ENCODE peak calls at places on chromosomes 1 and 21, in seven cellular contexts. K is OCI-LY7, P is MM.1S, C is PC-3, U is HCT116, F is neural progenitor cell, M is GM23248. Z is an unnamed sample.

GRCh38 chr1:167339405-167339804 is 118.7 kb downstream of the POU2F1 start:
- DNase-seq in K (no peak), P (no peak), C (no peak), U (no peak), F (no peak), M (no peak), Z (no peak)

GRCh38 chr1:166479052-166479631 is 312.3 kb upstream of the FAM78B start:
- DNase-seq in K (peak), P (peak), C (peak), U (peak), F (peak), M (peak), Z (peak)

GRCh38 chr1:225973158-225973557 is 26.0 kb downstream of the SDE2 start:
- DNase-seq in K (no peak), P (no peak), C (peak), U (no peak), F (no peak), M (no peak), Z (no peak)

GRCh38 chr1:42055061-42055460 is 98.1 kb upstream of the GUCA2B start:
- DNase-seq in K (no peak), P (no peak), C (no peak), U (no peak), F (no peak), M (no peak), Z (no peak)

GRCh38 chr1:47407481-47407880 is 8.6 kb upstream of the FOXE3 start:
- DNase-seq in K (no peak), P (no peak), C (no peak), U (no peak), F (no peak), M (peak), Z (no peak)

GRCh38 chr1:3907031-3907534 is 7.0 kb upstream of the C1orf174 start:
- DNase-seq in K (peak), P (no peak), C (peak), U (no peak), F (peak), M (no peak), Z (peak)

GRCh38 chr21:26918318-26919065 is 48.4 kb downstream of the ADAMTS5 start:
- DNase-seq in K (no peak), P (no peak), C (peak), U (no peak), F (no peak), M (peak), Z (no peak)

GRCh38 chr1:21451981-21452411 is 12.1 kb downstream of the NBPF3 start:
- DNase-seq in K (no peak), P (no peak), C (peak), U (no peak), F (no peak), M (peak), Z (no peak)

GRCh38 chr1:226635456-226635941 is 86.9 kb downstream of the STUM start:
- DNase-seq in K (no peak), P (peak), C (peak), U (no peak), F (no peak), M (no peak), Z (no peak)

GRCh38 chr1:74952786-74953185 is 181.4 kb upstream of the LHX8 start:
- DNase-seq in K (no peak), P (no peak), C (no peak), U (no peak), F (peak), M (no peak), Z (no peak)

GRCh38 chr1:153515504-153516394 is 20.0 kb downstream of the S100A6 start:
- DNase-seq in K (no peak), P (no peak), C (peak), U (no peak), F (no peak), M (no peak), Z (no peak)
- H3K27ac ChIP-seq in K (no peak), P (no peak), C (peak), U (peak), F (no peak), M (no peak), Z (no peak)

GRCh38 chr1:154758346-154758745 is 111.7 kb downstream of the KCNN3 start:
- DNase-seq in K (no peak), P (no peak), C (no peak), U (no peak), F (no peak), M (no peak), Z (no peak)

GRCh38 chr1:154759793-154760192 is 110.3 kb downstream of the KCNN3 start:
- DNase-seq in K (no peak), P (no peak), C (no peak), U (no peak), F (no peak), M (no peak), Z (no peak)

GRCh38 chr1:154757149-154757548 is 112.9 kb downstream of the KCNN3 start:
- DNase-seq in K (no peak), P (no peak), C (no peak), U (no peak), F (no peak), M (no peak), Z (no peak)

GRCh38 chr1:154760469-154760933 is 109.6 kb downstream of the KCNN3 start:
- DNase-seq in K (peak), P (no peak), C (peak), U (peak), F (peak), M (peak), Z (peak)

GRCh38 chr1:154759196-154759595 is 110.9 kb downstream of the KCNN3 start:
- DNase-seq in K (no peak), P (no peak), C (no peak), U (no peak), F (no peak), M (no peak), Z (no peak)
- TF ChIP-seq EZH2phosphoT487 in K (no peak), P (no peak), C (no peak), U (no peak), F (no peak), M (no peak), Z (no peak)

DNA sequence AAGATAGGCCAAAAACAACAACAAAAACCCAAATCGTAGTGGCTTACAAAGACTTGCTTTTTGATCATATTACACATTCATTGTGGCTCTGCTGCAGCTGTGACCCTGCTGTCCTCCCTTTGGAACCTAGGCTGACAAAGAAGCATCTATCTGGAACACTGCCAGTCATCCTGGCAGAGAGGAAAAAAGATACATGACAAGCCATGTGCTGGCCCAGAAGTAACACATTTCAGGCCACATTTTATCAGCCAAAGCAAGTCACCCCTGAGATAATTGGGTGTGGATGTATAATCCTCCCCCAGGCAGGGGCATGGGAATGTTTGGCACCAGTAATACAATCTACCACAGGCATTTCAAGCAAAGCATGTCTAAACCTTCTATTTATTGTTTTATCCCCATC is 37.2 kb upstream of the AGO1 start:
- DNase-seq in K (no peak), P (no peak), C (no peak), U (no peak), F (no peak), M (no peak), Z (peak)
- H3K27ac ChIP-seq in K (no peak), P (no peak), C (no peak), U (no peak), F (no peak), M (no peak), Z (peak)

GRCh38 chr1:208034135-208034534 is 123.2 kb upstream of the CD34 start:
- DNase-seq in K (no peak), P (no peak), C (no peak), U (no peak), F (no peak), M (no peak), Z (no peak)
- TF ChIP-seq EZH2phosphoT487 in K (no peak), P (no peak), C (no peak), U (no peak), F (no peak), M (no peak), Z (no peak)

DNA sequence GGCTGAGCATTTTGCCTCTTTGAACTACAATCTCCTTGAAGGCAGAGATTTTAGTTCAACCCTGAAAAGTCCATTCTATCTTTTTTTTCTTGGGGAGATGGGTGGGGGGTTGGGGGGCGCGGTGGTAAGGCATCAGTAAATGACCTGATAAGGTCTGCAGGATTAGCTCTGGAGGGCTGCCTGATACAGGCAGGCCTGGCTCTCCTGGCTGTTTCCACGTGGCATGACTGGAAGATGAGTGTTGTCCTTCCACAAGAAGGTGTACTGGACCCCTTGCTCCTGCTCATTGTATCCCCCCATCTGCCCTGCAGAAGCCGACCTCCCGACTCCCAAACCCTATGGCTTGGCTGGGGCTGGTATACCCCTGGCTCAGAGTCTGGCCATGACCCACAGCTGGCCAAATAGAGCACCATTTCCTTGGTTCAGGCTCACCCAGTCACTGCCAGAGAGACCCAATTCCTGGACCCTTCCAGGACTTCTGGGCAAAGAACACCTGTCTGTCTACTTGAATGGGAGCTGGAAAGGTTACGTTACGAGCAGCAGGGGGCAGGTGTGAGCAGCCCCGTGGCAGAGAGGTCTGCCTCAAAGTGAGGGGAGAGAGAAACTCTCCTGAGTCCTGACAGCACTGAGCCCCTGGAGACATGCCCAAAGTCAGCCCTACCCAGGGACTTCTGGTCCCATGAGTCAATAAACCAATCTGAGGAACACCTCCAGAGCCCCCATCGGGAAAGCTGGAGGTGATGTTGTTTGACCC is 17.0 kb downstream of the DHRS3 start:
- DNase-seq in K (peak), P (peak), C (peak), U (no peak), F (peak), M (peak), Z (peak)
- H3K27ac ChIP-seq in K (no peak), P (no peak), C (peak), U (peak), F (no peak), M (no peak), Z (peak)

GRCh38 chr1:26970810-26971209 is 10.5 kb upstream of the KDF1 start:
- DNase-seq in K (no peak), P (no peak), C (no peak), U (no peak), F (no peak), M (no peak), Z (no peak)

GRCh38 chr1:26976621-26977510 is 16.6 kb upstream of the KDF1 start:
- DNase-seq in K (no peak), P (no peak), C (no peak), U (no peak), F (no peak), M (no peak), Z (no peak)

GRCh38 chr1:26972821-26973220 is 12.6 kb upstream of the KDF1 start:
- DNase-seq in K (no peak), P (no peak), C (no peak), U (no peak), F (no peak), M (no peak), Z (no peak)

GRCh38 chr1:26972390-26972789 is 12.1 kb upstream of the KDF1 start:
- DNase-seq in K (no peak), P (no peak), C (no peak), U (no peak), F (no peak), M (peak), Z (no peak)

GRCh38 chr1:26971590-26971989 is 11.3 kb upstream of the KDF1 start:
- DNase-seq in K (no peak), P (no peak), C (no peak), U (no peak), F (no peak), M (no peak), Z (no peak)
- TF ChIP-seq EZH2phosphoT487 in K (no peak), P (no peak), C (no peak), U (no peak), F (no peak), M (no peak), Z (no peak)

GRCh38 chr21:33703750-33704606 is 61.7 kb downstream of the ITSN1 start:
- DNase-seq in K (no peak), P (no peak), C (no peak), U (no peak), F (no peak), M (no peak), Z (no peak)
- H3K27ac ChIP-seq in K (no peak), P (no peak), C (no peak), U (no peak), F (no peak), M (no peak), Z (no peak)

DNA sequence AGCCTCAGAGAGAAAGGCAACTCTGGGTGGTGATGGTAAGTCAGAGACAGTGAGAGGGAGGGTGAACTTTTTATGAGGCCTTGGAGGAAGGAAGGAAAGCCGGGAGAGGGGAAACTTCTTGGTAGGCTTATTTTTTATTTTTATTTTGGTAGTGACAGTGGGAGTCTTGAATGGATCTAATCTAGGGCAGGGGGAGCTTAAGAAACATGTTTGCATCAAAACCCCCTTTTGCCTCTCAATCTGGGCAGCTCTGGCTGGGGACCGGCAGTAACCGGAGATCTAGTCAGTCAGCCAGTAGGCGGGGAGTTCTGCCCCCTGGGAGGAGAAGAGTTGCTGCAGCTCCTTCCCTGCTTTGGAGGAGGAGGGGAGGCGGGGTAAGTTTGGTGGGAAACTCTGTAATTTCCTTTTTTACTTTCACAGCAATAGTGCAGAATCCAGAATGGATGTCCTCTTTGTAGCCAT is at the start of gene C1orf54:
- DNase-seq in K (no peak), P (no peak), C (no peak), U (no peak), F (peak), M (peak), Z (no peak)
- TF ChIP-seq EZH2phosphoT487 in K (no peak), P (no peak), C (no peak), U (no peak), F (no peak), M (no peak), Z (no peak)

GRCh38 chr1:65149391-65149729 is 1.4 kb downstream of the AK4 start:
- DNase-seq in K (no peak), P (no peak), C (no peak), U (no peak), F (peak), M (no peak), Z (no peak)
- H3K27ac ChIP-seq in K (no peak), P (no peak), C (no peak), U (peak), F (no peak), M (peak), Z (no peak)